ENCODE peak calls at places on chromosomes 3 and 15, in five cellular contexts. A is brain microvascular endothelial cell, T is tibial artery, U is mammary epithelial cell, D is RWPE1. Y is an unnamed sample.

GRCh38 chr15:33293619-33294309 is 17.0 kb upstream of the RYR3 start:
- DNase-seq in A (peak; percentile 5), T (no peak), U (no peak), D (no peak), Y (no peak)

GRCh38 chr15:74893627-74894026 is 3.8 kb downstream of the MPI start:
- DNase-seq in A (no peak), T (no peak), U (no peak), D (no peak), Y (no peak)

GRCh38 chr15:70579766-70580165 is 183.6 kb downstream of the UACA start:
- DNase-seq in A (no peak), T (no peak), U (no peak), D (no peak), Y (no peak)

GRCh38 chr3:60675424-60675823 is 575.8 kb downstream of the FHIT start:
- DNase-seq in A (no peak), T (no peak), U (no peak), D (no peak), Y (no peak)

GRCh38 chr3:172516318-172517214 is 6.7 kb downstream of the TNFSF10 start:
- DNase-seq in A (peak; percentile 25), T (peak; percentile 74), U (peak; percentile 100), D (peak; percentile 84), Y (peak; percentile 99)

GRCh38 chr3:108178676-108179075 is 43.5 kb downstream of the IFT57 start:
- DNase-seq in A (no peak), T (no peak), U (peak; percentile 6), D (no peak), Y (no peak)

GRCh38 chr3:176951144-176951543 is 246.1 kb downstream of the TBL1XR1 start:
- DNase-seq in A (no peak), T (peak; percentile 83), U (no peak), D (no peak), Y (no peak)

GRCh38 chr15:39588531-39589192 is 7.8 kb downstream of the THBS1 start:
- DNase-seq in A (no peak), T (no peak), U (peak; percentile 24), D (no peak), Y (no peak)

GRCh38 chr15:69810441-69811071 is 287.2 kb downstream of the TLE3 start:
- DNase-seq in A (no peak), T (no peak), U (no peak), D (no peak), Y (no peak)

GRCh38 chr15:84811151-84811550 is 6.0 kb upstream of the ALPK3 start:
- DNase-seq in A (no peak), T (no peak), U (no peak), D (no peak), Y (no peak)
- H3K27ac ChIP-seq in A (no peak overlapping the region), T (no peak overlapping the region), U (no peak overlapping the region), D (no peak overlapping the region), Y (no peak overlapping the region)

GRCh38 chr15:42355291-42355690 is 4.0 kb upstream of the CAPN3 start:
- DNase-seq in A (no peak), T (no peak), U (no peak), D (no peak), Y (no peak)
- H3K27ac ChIP-seq in A (no peak overlapping the region), T (no peak overlapping the region), U (no peak overlapping the region), D (no peak overlapping the region), Y (no peak overlapping the region)

DNA sequence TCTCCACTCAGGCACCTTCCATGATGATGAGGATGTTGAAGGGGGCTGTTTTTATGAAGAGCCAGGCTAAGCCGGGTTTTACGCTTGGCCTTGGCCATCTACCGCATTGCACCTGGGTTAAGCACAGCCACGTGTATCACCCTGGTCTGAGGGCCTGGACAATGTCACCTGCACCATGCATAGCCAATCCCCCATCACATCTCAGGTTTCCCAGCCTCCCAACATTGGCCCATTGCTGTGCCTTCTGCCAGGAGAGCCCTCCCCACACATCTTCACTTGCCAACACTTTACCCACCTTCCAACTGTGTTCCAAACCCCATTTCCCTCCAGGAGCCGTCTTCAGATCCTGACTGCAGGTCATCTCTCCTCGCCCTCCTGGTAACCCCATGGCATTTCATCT is 135.3 kb upstream of the ABHD17C start:
- DNase-seq in A (no peak), T (no peak), U (no peak), D (no peak), Y (no peak)
- H3K27ac ChIP-seq in A (no peak overlapping the region), T (no peak overlapping the region), U (no peak overlapping the region), D (no peak overlapping the region), Y (no peak overlapping the region)

DNA sequence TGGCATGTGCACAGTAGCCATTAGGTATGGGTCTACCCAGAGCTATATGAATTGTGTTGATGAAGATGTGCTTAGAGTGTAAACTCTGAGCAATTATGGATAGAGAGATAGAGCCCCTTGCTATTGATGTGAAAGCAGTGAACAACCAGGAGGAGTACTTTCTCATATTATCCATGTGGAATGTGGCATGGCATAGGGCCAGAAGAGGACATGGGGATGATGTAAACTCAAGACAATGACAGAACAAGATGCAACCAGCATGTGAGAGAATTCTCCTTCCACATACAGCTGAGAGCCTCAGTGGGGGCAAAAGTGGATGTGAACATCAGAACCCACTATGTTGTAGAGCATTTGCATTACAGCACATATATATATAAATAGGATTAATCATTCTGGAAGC is 36.4 kb upstream of the BNC1 start:
- DNase-seq in A (no peak), T (no peak), U (no peak), D (no peak), Y (no peak)
- H3K27ac ChIP-seq in A (no peak overlapping the region), T (no peak overlapping the region), U (peak overlapping the region; percentile 50), D (peak overlapping the region; percentile 99), Y (peak overlapping the region; percentile 91)

GRCh38 chr15:100726426-100727190 is 124.2 kb downstream of the ASB7 start:
- DNase-seq in A (no peak), T (no peak), U (no peak), D (no peak), Y (no peak)
- H3K27ac ChIP-seq in A (no peak overlapping the region), T (no peak overlapping the region), U (peak overlapping the region; percentile 100), D (peak overlapping the region; percentile 65), Y (peak overlapping the region; percentile 71)